ENCODE peak calls at places on chromosomes 11 and 22, in six cellular contexts. One of them, this sample, is unnamed.

GRCh38 chr11:45856044-45856468 is 8.8 kb downstream of the CRY2 start:
- DNase-seq in body of pancreas: no peak
- DNase-seq in CD8-positive, alpha-beta T cell: no peak
- DNase-seq in lung: no peak
- DNase-seq in OCI-LY7: no peak
- DNase-seq in vagina: no peak
- DNase-seq in this sample: no peak

GRCh38 chr11:130874396-130874795 is 41.9 kb downstream of the SNX19 start:
- DNase-seq in body of pancreas: no peak
- DNase-seq in CD8-positive, alpha-beta T cell: no peak
- DNase-seq in lung: no peak
- DNase-seq in OCI-LY7: no peak
- DNase-seq in vagina: no peak
- DNase-seq in this sample: no peak

GRCh38 chr22:21076907-21077625 is 31.3 kb downstream of the LRRC74B start:
- DNase-seq in body of pancreas: no peak
- DNase-seq in CD8-positive, alpha-beta T cell: no peak
- DNase-seq in lung: no peak
- DNase-seq in OCI-LY7: no peak
- DNase-seq in vagina: no peak
- DNase-seq in this sample: no peak

GRCh38 chr11:112097734-112098528 is 11.3 kb downstream of the SDHD start:
- DNase-seq in body of pancreas: no peak
- DNase-seq in CD8-positive, alpha-beta T cell: no peak
- DNase-seq in lung: no peak
- DNase-seq in OCI-LY7: no peak
- DNase-seq in vagina: no peak
- DNase-seq in this sample: no peak

GRCh38 chr22:18078329-18079041 is 695 bp downstream of the PEX26 start:
- DNase-seq in body of pancreas: peak
- DNase-seq in CD8-positive, alpha-beta T cell: peak
- DNase-seq in lung: no peak
- DNase-seq in OCI-LY7: peak
- DNase-seq in vagina: no peak
- DNase-seq in this sample: peak

GRCh38 chr11:74822187-74822586 is 73.5 kb downstream of the RNF169 start:
- DNase-seq in body of pancreas: peak
- DNase-seq in CD8-positive, alpha-beta T cell: no peak
- DNase-seq in lung: no peak
- DNase-seq in OCI-LY7: no peak
- DNase-seq in vagina: no peak
- DNase-seq in this sample: no peak

GRCh38 chr11:59186130-59186594 is 14.2 kb downstream of the DTX4 start:
- DNase-seq in body of pancreas: peak
- DNase-seq in CD8-positive, alpha-beta T cell: peak
- DNase-seq in lung: peak
- DNase-seq in OCI-LY7: peak
- DNase-seq in vagina: no peak
- DNase-seq in this sample: peak

GRCh38 chr22:42651134-42651533 is 1.9 kb upstream of the CYB5R3 start:
- DNase-seq in body of pancreas: no peak
- DNase-seq in CD8-positive, alpha-beta T cell: no peak
- DNase-seq in lung: no peak
- DNase-seq in OCI-LY7: no peak
- DNase-seq in vagina: no peak
- DNase-seq in this sample: no peak

GRCh38 chr11:61163714-61164609 is 2.7 kb upstream of the VPS37C start:
- DNase-seq in body of pancreas: peak
- DNase-seq in CD8-positive, alpha-beta T cell: no peak
- DNase-seq in lung: no peak
- DNase-seq in OCI-LY7: no peak
- DNase-seq in vagina: no peak
- DNase-seq in this sample: no peak

GRCh38 chr11:78220218-78221157 is 31.8 kb downstream of the USP35 start:
- DNase-seq in body of pancreas: no peak
- DNase-seq in CD8-positive, alpha-beta T cell: no peak
- DNase-seq in lung: no peak
- DNase-seq in OCI-LY7: no peak
- DNase-seq in vagina: peak
- DNase-seq in this sample: no peak

GRCh38 chr22:33126881-33127280 is 68.7 kb upstream of the SYN3 start:
- DNase-seq in body of pancreas: no peak
- DNase-seq in CD8-positive, alpha-beta T cell: no peak
- DNase-seq in lung: no peak
- DNase-seq in OCI-LY7: peak
- DNase-seq in vagina: no peak
- DNase-seq in this sample: no peak

GRCh38 chr11:71489311-71490043 is 36.5 kb downstream of the NADSYN1 start:
- DNase-seq in body of pancreas: no peak
- DNase-seq in CD8-positive, alpha-beta T cell: no peak
- DNase-seq in lung: no peak
- DNase-seq in OCI-LY7: no peak
- DNase-seq in vagina: no peak
- DNase-seq in this sample: no peak

GRCh38 chr11:10108901-10109665 is 184.9 kb downstream of the SBF2 start:
- DNase-seq in body of pancreas: no peak
- DNase-seq in CD8-positive, alpha-beta T cell: no peak
- DNase-seq in lung: no peak
- DNase-seq in OCI-LY7: no peak
- DNase-seq in vagina: no peak
- DNase-seq in this sample: no peak

GRCh38 chr11:74726547-74727182 is 4.6 kb downstream of the CHRDL2 start:
- DNase-seq in body of pancreas: peak
- DNase-seq in CD8-positive, alpha-beta T cell: peak
- DNase-seq in lung: peak
- DNase-seq in OCI-LY7: peak
- DNase-seq in vagina: no peak
- DNase-seq in this sample: peak

GRCh38 chr22:35921777-35922176 is 106.8 kb downstream of the RBFOX2 start:
- DNase-seq in body of pancreas: peak
- DNase-seq in CD8-positive, alpha-beta T cell: peak
- DNase-seq in lung: peak
- DNase-seq in OCI-LY7: peak
- DNase-seq in vagina: no peak
- DNase-seq in this sample: peak

GRCh38 chr11:70603756-70604211 is 205.5 kb downstream of the CTTN start:
- DNase-seq in body of pancreas: no peak
- DNase-seq in CD8-positive, alpha-beta T cell: no peak
- DNase-seq in lung: peak
- DNase-seq in OCI-LY7: no peak
- DNase-seq in vagina: no peak
- DNase-seq in this sample: peak

GRCh38 chr22:19674129-19674928 is 40.0 kb upstream of the SEPTIN5 start:
- DNase-seq in body of pancreas: no peak
- DNase-seq in CD8-positive, alpha-beta T cell: no peak
- DNase-seq in lung: no peak
- DNase-seq in OCI-LY7: no peak
- DNase-seq in vagina: peak
- DNase-seq in this sample: no peak

GRCh38 chr11:2390871-2391662 is 9.5 kb upstream of the TSSC4 start:
- DNase-seq in body of pancreas: no peak
- DNase-seq in CD8-positive, alpha-beta T cell: no peak
- DNase-seq in lung: no peak
- DNase-seq in OCI-LY7: peak
- DNase-seq in vagina: no peak
- DNase-seq in this sample: peak

GRCh38 chr22:32281092-32281491 is 25.9 kb upstream of the SLC5A4 start:
- DNase-seq in body of pancreas: no peak
- DNase-seq in CD8-positive, alpha-beta T cell: no peak
- DNase-seq in lung: no peak
- DNase-seq in OCI-LY7: no peak
- DNase-seq in vagina: no peak
- DNase-seq in this sample: peak

GRCh38 chr11:72758690-72759389 is 6.6 kb upstream of the ARAP1 start:
- DNase-seq in body of pancreas: peak
- DNase-seq in CD8-positive, alpha-beta T cell: no peak
- DNase-seq in lung: no peak
- DNase-seq in OCI-LY7: no peak
- DNase-seq in vagina: no peak
- DNase-seq in this sample: peak

GRCh38 chr11:76781046-76781801 is 1.9 kb upstream of the TSKU start:
- DNase-seq in body of pancreas: no peak
- DNase-seq in CD8-positive, alpha-beta T cell: no peak
- DNase-seq in lung: no peak
- DNase-seq in OCI-LY7: no peak
- DNase-seq in vagina: no peak
- DNase-seq in this sample: no peak

GRCh38 chr11:123429851-123430735 is at the start of gene GRAMD1B:
- DNase-seq in body of pancreas: peak
- DNase-seq in CD8-positive, alpha-beta T cell: peak
- DNase-seq in lung: peak
- DNase-seq in OCI-LY7: no peak
- DNase-seq in vagina: no peak
- DNase-seq in this sample: peak

GRCh38 chr11:88979641-88980040 is 86.1 kb downstream of the GRM5 start:
- DNase-seq in body of pancreas: no peak
- DNase-seq in CD8-positive, alpha-beta T cell: no peak
- DNase-seq in lung: no peak
- DNase-seq in OCI-LY7: no peak
- DNase-seq in vagina: no peak
- DNase-seq in this sample: no peak

DNA sequence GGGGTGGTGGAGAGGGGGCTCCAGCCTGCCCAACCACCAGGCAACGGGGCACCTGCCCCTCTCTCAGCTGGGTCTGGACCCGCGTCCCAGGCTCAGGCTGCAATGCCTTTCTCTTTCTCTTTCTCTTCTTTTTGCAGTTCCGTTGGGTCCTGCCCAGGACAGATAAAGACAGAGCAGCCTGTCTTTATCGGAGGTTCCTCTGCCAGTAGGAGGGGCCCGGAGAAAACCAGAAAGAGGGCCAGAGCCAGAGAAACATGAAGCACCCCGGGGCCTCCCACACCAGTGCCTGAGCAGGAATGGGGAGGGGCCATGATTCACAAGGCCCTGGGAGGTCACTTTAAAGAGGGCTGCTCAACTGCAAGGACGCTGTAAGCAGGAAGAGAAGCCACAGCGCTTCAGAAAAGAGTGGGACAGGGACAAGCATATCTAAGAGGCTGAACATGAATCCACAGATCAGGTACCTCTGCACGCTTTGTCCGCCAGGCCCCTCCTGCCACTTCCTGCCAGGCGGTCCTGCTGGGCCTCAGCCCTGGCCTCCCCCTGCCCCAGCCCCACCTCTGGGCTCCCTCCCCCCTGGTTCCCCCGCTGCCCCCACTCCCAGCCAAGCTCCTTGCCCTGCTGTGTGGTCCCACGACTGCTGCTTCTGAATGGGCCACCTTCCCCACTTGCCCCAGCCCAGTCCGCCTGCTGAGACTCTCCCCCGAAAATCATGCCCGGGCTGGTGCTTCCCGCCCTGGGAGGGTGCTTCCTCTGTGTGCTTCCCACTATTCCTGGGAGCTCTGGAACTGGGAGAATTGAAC is at the start of gene APOBEC3C:
- DNase-seq in body of pancreas: peak
- DNase-seq in CD8-positive, alpha-beta T cell: peak
- DNase-seq in lung: peak
- DNase-seq in OCI-LY7: peak
- DNase-seq in vagina: peak
- DNase-seq in this sample: peak
- H3K27ac ChIP-seq in body of pancreas: peak
- H3K27ac ChIP-seq in CD8-positive, alpha-beta T cell: peak
- H3K27ac ChIP-seq in lung: peak
- H3K27ac ChIP-seq in OCI-LY7: peak
- H3K27ac ChIP-seq in vagina: peak
- H3K27ac ChIP-seq in this sample: no peak

DNA sequence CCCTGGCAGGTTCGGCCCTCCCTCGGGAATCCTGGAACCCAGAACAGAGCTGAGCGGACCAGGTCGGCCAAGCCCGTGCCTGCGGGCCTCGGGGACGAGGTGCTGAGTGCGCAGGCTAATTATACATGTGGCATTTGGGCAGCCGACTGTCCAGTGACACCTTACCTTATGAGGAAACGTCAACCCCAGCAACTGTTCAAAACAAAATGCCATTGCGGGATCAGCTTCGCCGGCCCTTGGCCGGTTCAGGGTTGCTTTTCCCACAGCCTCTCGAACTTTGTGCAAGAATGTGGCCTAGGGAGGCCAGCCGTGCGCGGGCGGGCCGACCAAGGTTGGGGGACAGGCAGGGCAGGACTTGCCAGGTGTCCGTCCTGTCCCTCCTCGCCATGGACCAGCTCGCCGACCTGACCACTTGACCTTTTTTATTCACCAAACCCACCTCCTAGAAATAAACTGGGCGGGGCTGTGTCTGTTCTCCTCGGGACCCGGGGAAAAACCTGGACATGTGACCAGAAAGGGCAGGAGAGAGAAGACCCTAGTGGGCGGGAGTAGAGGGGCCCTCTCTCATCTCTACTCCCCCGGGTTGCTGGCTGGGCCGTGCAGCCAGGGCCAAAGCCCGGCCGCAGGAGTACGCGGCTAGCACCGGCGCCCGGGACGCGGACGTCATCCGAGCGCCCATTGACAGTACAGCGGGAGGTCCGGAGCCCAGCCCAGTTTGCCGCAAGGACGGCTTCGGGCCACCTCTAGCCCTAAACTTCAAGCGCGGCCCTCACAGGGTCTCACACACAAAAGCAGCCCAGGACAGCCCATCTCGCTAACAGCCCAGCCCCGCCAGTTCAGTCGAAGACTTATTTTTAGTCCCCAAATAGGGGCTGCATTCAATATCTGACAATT is 134.3 kb upstream of the C11orf58 start:
- DNase-seq in body of pancreas: peak
- DNase-seq in CD8-positive, alpha-beta T cell: no peak
- DNase-seq in lung: no peak
- DNase-seq in OCI-LY7: no peak
- DNase-seq in vagina: no peak
- DNase-seq in this sample: peak
- H3K27ac ChIP-seq in body of pancreas: peak
- H3K27ac ChIP-seq in CD8-positive, alpha-beta T cell: no peak
- H3K27ac ChIP-seq in lung: peak
- H3K27ac ChIP-seq in OCI-LY7: no peak
- H3K27ac ChIP-seq in vagina: peak
- H3K27ac ChIP-seq in this sample: no peak

GRCh38 chr11:6390718-6391547 is 659 bp downstream of the SMPD1 start:
- DNase-seq in body of pancreas: no peak
- DNase-seq in CD8-positive, alpha-beta T cell: peak
- DNase-seq in lung: no peak
- DNase-seq in OCI-LY7: no peak
- DNase-seq in vagina: no peak
- DNase-seq in this sample: no peak
- H3K27ac ChIP-seq in body of pancreas: peak
- H3K27ac ChIP-seq in CD8-positive, alpha-beta T cell: peak
- H3K27ac ChIP-seq in lung: peak
- H3K27ac ChIP-seq in OCI-LY7: peak
- H3K27ac ChIP-seq in vagina: peak
- H3K27ac ChIP-seq in this sample: peak

DNA sequence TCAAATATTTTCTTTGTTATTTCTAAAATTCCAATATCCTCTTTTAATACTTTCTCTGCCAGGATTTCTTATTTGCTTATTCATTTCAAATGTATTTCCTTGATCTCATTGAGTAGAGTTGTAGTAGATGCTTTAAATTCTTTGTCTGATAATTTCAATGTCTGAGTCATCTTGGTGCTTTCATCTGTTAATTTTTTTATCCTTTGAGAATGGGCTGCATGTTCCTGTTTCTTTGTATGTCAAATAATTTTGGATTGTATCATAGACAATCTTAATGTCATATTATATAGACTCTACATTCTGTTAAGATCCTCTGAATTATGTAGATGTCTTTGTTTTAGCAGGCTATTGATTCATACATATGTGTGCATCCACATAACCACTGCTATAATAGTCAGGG is 57.5 kb downstream of the MYEOV start:
- DNase-seq in body of pancreas: no peak
- DNase-seq in CD8-positive, alpha-beta T cell: no peak
- DNase-seq in lung: no peak
- DNase-seq in OCI-LY7: no peak
- DNase-seq in vagina: no peak
- DNase-seq in this sample: no peak
- H3K27ac ChIP-seq in body of pancreas: no peak
- H3K27ac ChIP-seq in CD8-positive, alpha-beta T cell: no peak
- H3K27ac ChIP-seq in lung: no peak
- H3K27ac ChIP-seq in OCI-LY7: no peak
- H3K27ac ChIP-seq in vagina: no peak
- H3K27ac ChIP-seq in this sample: peak